ENCODE peak calls at places on chromosome 15, in four cellular contexts. W is pons, N is cardiac fibroblast, O is A673. I is an unnamed sample.

GRCh38 chr15:77821188-77821958 is 188.7 kb upstream of the LINGO1 start:
- DNase-seq in N (peak), W (peak), O (peak), I (no peak)

GRCh38 chr15:72086010-72086697 is 31.8 kb downstream of the MYO9A start:
- DNase-seq in N (no peak), W (no peak), O (no peak), I (no peak)

GRCh38 chr15:84570164-84570692 is 30.6 kb upstream of the ZSCAN2 start:
- DNase-seq in N (peak), O (peak), W (no peak), I (peak)

GRCh38 chr15:59243622-59244021 is 37.0 kb downstream of the LDHAL6B start:
- DNase-seq in N (no peak), W (no peak), O (no peak), I (no peak)

GRCh38 chr15:73902121-73903020 is 23.9 kb upstream of the LOXL1 start:
- DNase-seq in O (no peak), W (no peak), N (no peak), I (no peak)

GRCh38 chr15:59303641-59304433 is 68.8 kb downstream of the MYO1E start:
- DNase-seq in N (no peak), W (peak), O (peak), I (no peak)

GRCh38 chr15:74793135-74794028 is 11.5 kb downstream of the CSK start:
- DNase-seq in O (peak), W (no peak), N (no peak), I (peak)

GRCh38 chr15:79380755-79381499 is 51.2 kb upstream of the MINAR1 start:
- DNase-seq in O (peak), N (peak), W (peak), I (peak)

GRCh38 chr15:70375006-70375409 is 277.3 kb upstream of the TLE3 start:
- DNase-seq in W (no peak), O (peak), N (peak), I (no peak)

I was measured in T-helper 2 cell.